ENCODE peak calls at places on chromosomes 16 and 17, in ten cellular contexts. F is HCEC 1CT, Q is sciatic nerve, U is cerebellum, R is K562, O is AG08395, J is WTC11, B is NT2/D1, Z is amniotic epithelial cell, Y is activated T-cell treated with anti-CD3 and anti-CD28 coated beads for 1 hour. M is an unnamed sample.

GRCh38 chr17:11582217-11582616 is 16.1 kb upstream of the DNAH9 start:
- DNase-seq in F (no peak), Q (no peak), U (no peak), R (no peak), O (no peak), J (no peak), B (no peak), Z (no peak), Y (no peak), M (no peak)

GRCh38 chr16:12362482-12363458 is 386.2 kb downstream of the SNX29 start:
- DNase-seq in F (peak), Q (no peak), U (no peak), R (no peak), O (peak), J (no peak), B (no peak), Z (peak), Y (no peak), M (no peak)

GRCh38 chr17:57653279-57653678 is 91.8 kb downstream of the CCDC182 start:
- DNase-seq in F (no peak), Q (no peak), U (no peak), R (no peak), O (no peak), J (no peak), B (no peak), Z (no peak), Y (no peak), M (no peak)

GRCh38 chr16:54067317-54068065 is 219.1 kb downstream of the IRX3 start:
- DNase-seq in F (no peak), Q (no peak), U (no peak), R (no peak), O (no peak), J (no peak), B (no peak), Z (no peak), Y (no peak), M (no peak)

GRCh38 chr16:15581127-15581815 is 61.7 kb downstream of the MARF1 start:
- DNase-seq in F (no peak), Q (no peak), U (no peak), R (no peak), O (no peak), J (no peak), B (no peak), Z (no peak), Y (no peak), M (no peak)

GRCh38 chr16:9058211-9058610 is 33.2 kb upstream of the HAPSTR1 start:
- DNase-seq in F (no peak), Q (no peak), U (no peak), R (no peak), O (no peak), J (no peak), B (no peak), Z (no peak), Y (no peak), M (no peak)

GRCh38 chr17:2957631-2958286 is 105.6 kb downstream of the OR1D5 start:
- DNase-seq in F (peak), Q (no peak), U (no peak), R (no peak), O (no peak), J (no peak), B (no peak), Z (no peak), Y (no peak), M (no peak)

GRCh38 chr17:40176409-40177110 is 710 bp upstream of the RAPGEFL1 start:
- DNase-seq in F (no peak), Q (no peak), U (no peak), R (peak), O (no peak), J (no peak), B (no peak), Z (no peak), Y (no peak), M (no peak)

GRCh38 chr17:413016-413350 is 60.4 kb upstream of the RPH3AL start:
- DNase-seq in F (no peak), Q (no peak), U (no peak), R (no peak), O (no peak), J (no peak), B (no peak), Z (no peak), Y (no peak), M (no peak)

GRCh38 chr17:79529661-79530081 is 81.2 kb downstream of the RBFOX3 start:
- DNase-seq in F (no peak), Q (no peak), U (no peak), R (no peak), O (no peak), J (no peak), B (no peak), Z (no peak), Y (no peak), M (no peak)

GRCh38 chr16:67268136-67268579 is 11.2 kb upstream of the PLEKHG4 start:
- DNase-seq in F (peak), Q (no peak), U (no peak), R (peak), O (peak), J (no peak), B (no peak), Z (peak), Y (no peak), M (peak)

GRCh38 chr17:10048951-10049350 is 143.9 kb upstream of the RCVRN start:
- DNase-seq in F (no peak), Q (no peak), U (no peak), R (no peak), O (no peak), J (no peak), B (no peak), Z (no peak), Y (no peak), M (no peak)

GRCh38 chr16:84618428-84619102 is 687 bp upstream of the COTL1 start:
- DNase-seq in F (peak), Q (no peak), U (peak), R (peak), O (peak), J (peak), B (peak), Z (peak), Y (no peak), M (peak)

GRCh38 chr16:57186630-57187507 is 740 bp downstream of the RSPRY1 start:
- DNase-seq in F (peak), Q (no peak), U (peak), R (peak), O (peak), J (no peak), B (peak), Z (peak), Y (no peak), M (no peak)

GRCh38 chr16:48366165-48367093 is 18.8 kb downstream of the SIAH1 start:
- DNase-seq in F (peak), Q (no peak), U (no peak), R (no peak), O (peak), J (peak), B (no peak), Z (peak), Y (no peak), M (peak)

GRCh38 chr17:79005063-79005861 is 4.3 kb downstream of the CANT1 start:
- DNase-seq in F (no peak), Q (peak), U (peak), R (no peak), O (no peak), J (no peak), B (no peak), Z (no peak), Y (no peak), M (no peak)

GRCh38 chr16:2701272-2701671 is 18.8 kb downstream of the PRSS27 start:
- DNase-seq in F (no peak), Q (no peak), U (no peak), R (no peak), O (no peak), J (no peak), B (no peak), Z (no peak), Y (no peak), M (no peak)

GRCh38 chr17:9644910-9645751 is at the start of gene USP43:
- DNase-seq in F (no peak), Q (no peak), U (no peak), R (peak), O (no peak), J (peak), B (no peak), Z (peak), Y (no peak), M (no peak)

GRCh38 chr16:19210175-19210924 is 42.3 kb downstream of the SYT17 start:
- DNase-seq in F (peak), Q (no peak), U (no peak), R (no peak), O (no peak), J (no peak), B (no peak), Z (peak), Y (no peak), M (no peak)

GRCh38 chr17:78383725-78384471 is 5.4 kb downstream of the PGS1 start:
- DNase-seq in F (peak), Q (no peak), U (no peak), R (no peak), O (peak), J (no peak), B (no peak), Z (peak), Y (no peak), M (peak)

GRCh38 chr16:27644165-27644564 is 94.2 kb downstream of the KATNIP start:
- DNase-seq in F (no peak), Q (no peak), U (no peak), R (no peak), O (no peak), J (no peak), B (no peak), Z (no peak), Y (no peak), M (no peak)

GRCh38 chr17:35986643-35987042 is at the start of gene CCL14:
- DNase-seq in F (no peak), Q (no peak), U (no peak), R (no peak), O (no peak), J (no peak), B (no peak), Z (no peak), Y (no peak), M (no peak)

GRCh38 chr17:70767102-70767701 is 597.9 kb downstream of the KCNJ2 start:
- DNase-seq in F (peak), Q (no peak), U (peak), R (no peak), O (peak), J (no peak), B (no peak), Z (peak), Y (no peak), M (peak)

GRCh38 chr17:43118679-43119615 is 6.2 kb downstream of the BRCA1 start:
- DNase-seq in F (no peak), Q (no peak), U (no peak), R (no peak), O (no peak), J (no peak), B (no peak), Z (peak), Y (no peak), M (no peak)

GRCh38 chr16:67163164-67163902 is 1.2 kb upstream of the HSF4 start:
- DNase-seq in F (no peak), Q (no peak), U (peak), R (no peak), O (no peak), J (peak), B (no peak), Z (peak), Y (no peak), M (no peak)

GRCh38 chr16:74225278-74225677 is 71.3 kb upstream of the PSMD7 start:
- DNase-seq in F (no peak), Q (no peak), U (no peak), R (no peak), O (no peak), J (no peak), B (no peak), Z (no peak), Y (no peak), M (no peak)

GRCh38 chr17:45227101-45227591 is 5.5 kb downstream of the FMNL1 start:
- DNase-seq in F (no peak), Q (no peak), U (no peak), R (no peak), O (no peak), J (no peak), B (no peak), Z (no peak), Y (no peak), M (no peak)

GRCh38 chr17:36183001-36183810 is 6.8 kb upstream of the TBC1D3B start:
- DNase-seq in F (peak), Q (peak), U (peak), R (peak), O (peak), J (peak), B (peak), Z (no peak), Y (no peak), M (peak)

GRCh38 chr16:68342620-68343019 is 31.8 kb downstream of the PRMT7 start:
- DNase-seq in F (no peak), Q (no peak), U (no peak), R (no peak), O (no peak), J (no peak), B (no peak), Z (no peak), Y (no peak), M (no peak)

GRCh38 chr17:75691371-75692290 is 24.5 kb downstream of the SAP30BP start:
- DNase-seq in F (peak), Q (peak), U (no peak), R (no peak), O (no peak), J (no peak), B (no peak), Z (peak), Y (no peak), M (no peak)

GRCh38 chr17:673200-673681 is 41.4 kb downstream of the VPS53 start:
- DNase-seq in F (no peak), Q (no peak), U (peak), R (no peak), O (no peak), J (peak), B (peak), Z (peak), Y (no peak), M (no peak)

GRCh38 chr16:29315916-29316517 is 90.5 kb downstream of the NPIPB11 start:
- DNase-seq in F (no peak), Q (no peak), U (no peak), R (no peak), O (no peak), J (no peak), B (no peak), Z (no peak), Y (no peak), M (no peak)

GRCh38 chr17:35163886-35164285 is 16.3 kb downstream of the UNC45B start:
- DNase-seq in F (no peak), Q (no peak), U (no peak), R (no peak), O (no peak), J (no peak), B (no peak), Z (no peak), Y (no peak), M (no peak)

GRCh38 chr16:2977440-2977839 is 2.8 kb downstream of the PKMYT1 start:
- DNase-seq in F (no peak), Q (no peak), U (no peak), R (no peak), O (no peak), J (no peak), B (no peak), Z (no peak), Y (no peak), M (no peak)